ENCODE peak calls at places on chromosome 14, in eight cellular contexts. K is endothelial cell of umbilical vein, C is thoracic aorta, B is Caco-2, U is mesendoderm, Q is K562, L is HCT116, F is IMR-90. H is an unnamed sample.

GRCh38 chr14:89374908-89375307 is 42.1 kb downstream of the FOXN3 start:
- DNase-seq in K (no peak), C (no peak), B (no peak), U (no peak), Q (no peak), L (no peak), F (no peak), H (no peak)

GRCh38 chr14:76957224-76957881 is 71.2 kb downstream of the IRF2BPL start:
- DNase-seq in K (peak; percentile 48), C (no peak), B (no peak), U (peak; percentile 84), Q (no peak), L (no peak), F (no peak), H (no peak)

GRCh38 chr14:75242546-75243273 is 35.9 kb upstream of the FOS start:
- DNase-seq in K (no peak), C (no peak), B (no peak), U (no peak), Q (no peak), L (no peak), F (peak; percentile 87), H (no peak)

GRCh38 chr14:21039059-21039422 is 3.1 kb upstream of the RNASE7 start:
- DNase-seq in K (peak; percentile 47), C (no peak), B (no peak), U (peak; percentile 82), Q (no peak), L (no peak), F (peak; percentile 43), H (no peak)

GRCh38 chr14:26402126-26402525 is 195.7 kb downstream of the NOVA1 start:
- DNase-seq in K (no peak), C (no peak), B (no peak), U (no peak), Q (no peak), L (no peak), F (no peak), H (no peak)

GRCh38 chr14:23548351-23549318 is 2.9 kb downstream of the ZFHX2 start:
- DNase-seq in K (no peak), C (no peak), B (no peak), U (peak; percentile 92), Q (no peak), L (no peak), F (peak; percentile 83), H (no peak)

GRCh38 chr14:92959189-92959531 is 36.2 kb downstream of the CHGA start:
- DNase-seq in K (no peak), C (no peak), B (no peak), U (no peak), Q (no peak), L (no peak), F (no peak), H (no peak)

GRCh38 chr14:36655963-36656768 is 5.5 kb upstream of the PAX9 start:
- DNase-seq in K (no peak), C (no peak), B (peak; percentile 71), U (peak; percentile 87), Q (no peak), L (peak; percentile 54), F (no peak), H (peak; percentile 40)

GRCh38 chr14:51473351-51473750 is 178.4 kb upstream of the FRMD6 start:
- DNase-seq in K (no peak), C (no peak), B (no peak), U (no peak), Q (no peak), L (no peak), F (no peak), H (no peak)

GRCh38 chr14:51846631-51847488 is 13.6 kb upstream of the GNG2 start:
- DNase-seq in K (peak; percentile 72), C (no peak), B (no peak), U (peak; percentile 89), Q (no peak), L (no peak), F (peak; percentile 53), H (peak; percentile 96)

GRCh38 chr14:70827366-70828151 is 18.2 kb upstream of the MAP3K9 start:
- DNase-seq in K (no peak), C (no peak), B (no peak), U (no peak), Q (no peak), L (no peak), F (no peak), H (no peak)

GRCh38 chr14:51613436-51613835 is 38.3 kb upstream of the FRMD6 start:
- DNase-seq in K (no peak), C (no peak), B (no peak), U (no peak), Q (no peak), L (no peak), F (no peak), H (no peak)

GRCh38 chr14:22824711-22825359 is 4.9 kb upstream of the MRPL52 start:
- DNase-seq in K (peak; percentile 89), C (no peak), B (peak; percentile 69), U (peak; percentile 85), Q (peak; percentile 75), L (peak; percentile 53), F (peak; percentile 98), H (peak; percentile 76)

GRCh38 chr14:80638620-80639215 is 302.8 kb downstream of the CEP128 start:
- DNase-seq in K (peak; percentile 81), C (no peak), B (no peak), U (peak; percentile 67), Q (no peak), L (peak; percentile 12), F (peak; percentile 85), H (no peak)

GRCh38 chr14:99359906-99360305 is 87.9 kb upstream of the BCL11B start:
- DNase-seq in K (no peak), C (no peak), B (no peak), U (no peak), Q (no peak), L (no peak), F (no peak), H (no peak)

GRCh38 chr14:50191499-50191898 is 39.9 kb downstream of the SOS2 start:
- DNase-seq in K (no peak), C (no peak), B (no peak), U (no peak), Q (no peak), L (no peak), F (no peak), H (peak; percentile 39)

GRCh38 chr14:71372411-71372838 is 465.2 kb downstream of the PCNX1 start:
- DNase-seq in K (peak; percentile 52), C (no peak), B (peak; percentile 53), U (no peak), Q (no peak), L (no peak), F (peak; percentile 88), H (no peak)

GRCh38 chr14:94545131-94545841 is 16.0 kb upstream of the SERPINA4 start:
- DNase-seq in K (no peak), C (no peak), B (no peak), U (peak; percentile 27), Q (no peak), L (no peak), F (no peak), H (no peak)

GRCh38 chr14:97944380-97944779 is 1147.2 kb downstream of the VRK1 start:
- DNase-seq in K (no peak), C (no peak), B (no peak), U (no peak), Q (no peak), L (no peak), F (no peak), H (no peak)
- H3K4me1 ChIP-seq in K (no peaks in the 10 kb centered on the region), C (no peaks in the 10 kb centered on the region), B (no peaks in the 10 kb centered on the region), U (no peaks in the 10 kb centered on the region), Q (no peaks in the 10 kb centered on the region), L (no peaks in the 10 kb centered on the region), F (no peaks in the 10 kb centered on the region), H (no peaks in the 10 kb centered on the region)

GRCh38 chr14:65302571-65303184 is 109.9 kb upstream of the FUT8 start:
- DNase-seq in K (no peak), C (no peak), B (no peak), U (no peak), Q (no peak), L (no peak), F (no peak), H (peak; percentile 82)
- H3K4me3 ChIP-seq in K (no peak overlapping the region), C (no peak overlapping the region), B (no peak overlapping the region), U (no peak overlapping the region), Q (no peak overlapping the region), L (no peak overlapping the region), F (no peak overlapping the region), H (peak overlapping the region; percentile 61)

GRCh38 chr14:90803249-90803648 is 13.0 kb downstream of the TTC7B start:
- DNase-seq in K (no peak), C (no peak), B (no peak), U (no peak), Q (no peak), L (no peak), F (no peak), H (no peak)

GRCh38 chr14:90804776-90805391 is 11.3 kb downstream of the TTC7B start:
- DNase-seq in K (no peak), C (no peak), B (no peak), U (no peak), Q (no peak), L (no peak), F (no peak), H (no peak)

GRCh38 chr14:90807060-90807459 is 9.2 kb downstream of the TTC7B start:
- DNase-seq in K (no peak), C (no peak), B (no peak), U (no peak), Q (no peak), L (no peak), F (no peak), H (no peak)

GRCh38 chr14:90805662-90806548 is 10.3 kb downstream of the TTC7B start:
- DNase-seq in K (no peak), C (no peak), B (no peak), U (no peak), Q (peak; percentile 49), L (no peak), F (no peak), H (no peak)

GRCh38 chr14:90804292-90804671 is 11.9 kb downstream of the TTC7B start:
- DNase-seq in K (no peak), C (no peak), B (no peak), U (no peak), Q (no peak), L (no peak), F (no peak), H (no peak)
- H3K4me1 ChIP-seq in K (peaks cover 52% of the 10 kb centered on the region), C (peaks cover 37% of the 10 kb centered on the region), B (peaks cover 7% of the 10 kb centered on the region), U (peaks cover 7% of the 10 kb centered on the region), Q (peaks cover 70% of the 10 kb centered on the region), L (peaks cover 16% of the 10 kb centered on the region), F (peaks cover 2% of the 10 kb centered on the region), H (no peaks in the 10 kb centered on the region)

DNA sequence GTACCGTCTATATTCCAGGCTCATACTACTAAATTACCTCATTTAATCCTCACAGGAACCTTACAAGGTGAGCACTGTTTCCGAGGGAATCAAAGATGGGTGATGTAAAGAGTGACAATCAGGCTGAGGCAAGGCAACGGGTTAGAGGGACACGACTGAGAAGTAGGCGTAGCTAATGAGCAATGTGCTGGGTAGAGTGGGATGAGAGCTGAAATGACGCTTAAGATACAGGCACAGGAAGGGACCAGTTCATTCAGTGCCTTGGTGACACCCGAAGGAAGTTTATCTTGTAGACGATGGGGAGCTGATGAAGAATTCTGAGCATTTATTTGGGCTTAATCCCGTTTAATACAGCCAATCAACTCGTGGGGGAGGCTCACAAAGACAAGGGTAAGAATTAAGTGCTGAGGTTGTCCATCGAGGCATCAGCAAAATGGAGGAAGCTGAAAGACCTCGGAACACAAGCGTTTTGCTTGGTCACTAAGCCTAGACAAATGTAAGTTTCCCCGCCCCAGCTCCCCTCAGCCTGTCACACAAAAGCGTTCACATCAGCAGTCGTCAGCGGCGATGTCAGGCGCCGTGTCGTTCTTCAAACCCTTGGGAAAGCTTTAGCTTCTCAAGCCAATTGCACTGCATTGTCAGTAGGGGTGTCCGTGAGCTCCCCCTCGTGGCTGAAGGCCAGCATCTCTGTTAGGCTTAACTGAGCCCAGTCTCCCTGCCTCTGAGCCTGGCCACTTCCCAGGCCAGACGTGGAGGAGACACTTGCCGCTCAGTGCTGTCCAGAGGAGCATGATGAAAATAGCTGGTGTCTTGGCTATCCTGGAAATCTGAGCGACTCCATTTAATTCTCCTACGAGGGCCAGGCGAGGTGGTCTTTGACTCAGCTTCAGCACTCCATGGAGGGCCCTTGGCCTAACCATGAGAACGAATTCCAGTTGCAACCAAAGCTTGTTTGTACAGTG is 288.5 kb upstream of the G2E3 start:
- DNase-seq in K (peak; percentile 82), C (peak; percentile 27), B (peak; percentile 80), U (peak; percentile 96), Q (peak; percentile 54), L (peak; percentile 55), F (peak; percentile 81), H (peak; percentile 53)
- H3K4me3 ChIP-seq in K (peak overlapping the region; percentile 41), C (peak overlapping the region; percentile 53), B (no peak overlapping the region), U (peak overlapping the region; percentile 6), Q (peak overlapping the region; percentile 16), L (no peak overlapping the region), F (peak overlapping the region; percentile 41), H (no peak overlapping the region)